ENCODE peak calls at places on chromosomes 12 and 14, in seven cellular contexts. F is mammary epithelial cell; P is kidney epithelial cell; V is effector memory CD4-positive, alpha-beta T cell; D is body of pancreas; L is thoracic aorta; Y is WERI-Rb-1. S is an unnamed sample. For H3K27me3, the result is how much of the 10 kb centered on the place peaks cover.

GRCh38 chr14:44170099-44170498 is 337.0 kb downstream of the FSCB start:
- DNase-seq in F (no peak), P (no peak), V (no peak), D (no peak), L (no peak), Y (no peak), S (no peak)

GRCh38 chr12:128813392-128813791 is 10.4 kb downstream of the SLC15A4 start:
- DNase-seq in F (no peak), P (no peak), V (no peak), D (peak), L (no peak), Y (no peak), S (no peak)

GRCh38 chr12:38911611-38912010 is 6.2 kb upstream of the CPNE8 start:
- DNase-seq in F (no peak), P (no peak), V (no peak), D (no peak), L (no peak), Y (no peak), S (no peak)

GRCh38 chr12:95303476-95303875 is 85.9 kb downstream of the VEZT start:
- DNase-seq in F (no peak), P (no peak), V (no peak), D (no peak), L (no peak), Y (no peak), S (no peak)

GRCh38 chr12:62581288-62582064 is 114.8 kb downstream of the MON2 start:
- DNase-seq in F (peak), P (peak), V (no peak), D (no peak), L (no peak), Y (no peak), S (peak)

GRCh38 chr14:63045612-63046320 is 508 bp upstream of the KCNH5 start:
- DNase-seq in F (peak), P (no peak), V (no peak), D (peak), L (no peak), Y (peak), S (peak)

GRCh38 chr12:39483597-39483996 is 40.7 kb upstream of the KIF21A start:
- DNase-seq in F (no peak), P (no peak), V (no peak), D (no peak), L (no peak), Y (no peak), S (no peak)

GRCh38 chr14:69685217-69685616 is 73.8 kb downstream of the SUSD6 start:
- DNase-seq in F (peak), P (peak), V (peak), D (no peak), L (no peak), Y (no peak), S (no peak)

GRCh38 chr14:91063119-91063518 is 2.7 kb upstream of the RPS6KA5 start:
- DNase-seq in F (peak), P (no peak), V (no peak), D (no peak), L (no peak), Y (no peak), S (no peak)

GRCh38 chr12:68932123-68932700 is 759 bp downstream of the CPM start:
- DNase-seq in F (no peak), P (no peak), V (no peak), D (peak), L (no peak), Y (no peak), S (no peak)

GRCh38 chr12:121930862-121931261 is 12.5 kb downstream of the CFAP251 start:
- DNase-seq in F (no peak), P (no peak), V (no peak), D (no peak), L (no peak), Y (no peak), S (no peak)

GRCh38 chr14:89773644-89774316 is 180.8 kb downstream of the EFCAB11 start:
- DNase-seq in F (no peak), P (peak), V (peak), D (peak), L (no peak), Y (peak), S (peak)

GRCh38 chr12:78194448-78194847 is 363.8 kb downstream of the NAV3 start:
- DNase-seq in F (peak), P (peak), V (no peak), D (no peak), L (no peak), Y (no peak), S (no peak)

GRCh38 chr12:19044877-19045276 is 84.7 kb upstream of the PLEKHA5 start:
- DNase-seq in F (no peak), P (no peak), V (no peak), D (no peak), L (no peak), Y (no peak), S (no peak)

GRCh38 chr12:52401926-52402325 is 4.2 kb downstream of the KRT82 start:
- DNase-seq in F (no peak), P (no peak), V (no peak), D (no peak), L (no peak), Y (no peak), S (no peak)

GRCh38 chr12:40693503-40693863 is 1.2 kb downstream of the CNTN1 start:
- DNase-seq in F (peak), P (no peak), V (no peak), D (peak), L (peak), Y (peak), S (peak)

GRCh38 chr14:90440592-90440991 is 43.8 kb downstream of the CALM1 start:
- DNase-seq in F (no peak), P (no peak), V (no peak), D (no peak), L (no peak), Y (no peak), S (no peak)

GRCh38 chr14:24172871-24173281 is 996 bp downstream of the REC8 start:
- DNase-seq in F (no peak), P (no peak), V (no peak), D (no peak), L (no peak), Y (no peak), S (no peak)

GRCh38 chr14:24167527-24168114 is 4.3 kb upstream of the REC8 start:
- DNase-seq in F (no peak), P (no peak), V (no peak), D (no peak), L (no peak), Y (no peak), S (no peak)

GRCh38 chr14:24172261-24172860 is 481 bp downstream of the REC8 start:
- DNase-seq in F (no peak), P (no peak), V (no peak), D (no peak), L (no peak), Y (peak), S (no peak)

GRCh38 chr14:24176599-24176998 is 4.7 kb downstream of the REC8 start:
- DNase-seq in F (no peak), P (no peak), V (no peak), D (no peak), L (no peak), Y (no peak), S (no peak)

DNA sequence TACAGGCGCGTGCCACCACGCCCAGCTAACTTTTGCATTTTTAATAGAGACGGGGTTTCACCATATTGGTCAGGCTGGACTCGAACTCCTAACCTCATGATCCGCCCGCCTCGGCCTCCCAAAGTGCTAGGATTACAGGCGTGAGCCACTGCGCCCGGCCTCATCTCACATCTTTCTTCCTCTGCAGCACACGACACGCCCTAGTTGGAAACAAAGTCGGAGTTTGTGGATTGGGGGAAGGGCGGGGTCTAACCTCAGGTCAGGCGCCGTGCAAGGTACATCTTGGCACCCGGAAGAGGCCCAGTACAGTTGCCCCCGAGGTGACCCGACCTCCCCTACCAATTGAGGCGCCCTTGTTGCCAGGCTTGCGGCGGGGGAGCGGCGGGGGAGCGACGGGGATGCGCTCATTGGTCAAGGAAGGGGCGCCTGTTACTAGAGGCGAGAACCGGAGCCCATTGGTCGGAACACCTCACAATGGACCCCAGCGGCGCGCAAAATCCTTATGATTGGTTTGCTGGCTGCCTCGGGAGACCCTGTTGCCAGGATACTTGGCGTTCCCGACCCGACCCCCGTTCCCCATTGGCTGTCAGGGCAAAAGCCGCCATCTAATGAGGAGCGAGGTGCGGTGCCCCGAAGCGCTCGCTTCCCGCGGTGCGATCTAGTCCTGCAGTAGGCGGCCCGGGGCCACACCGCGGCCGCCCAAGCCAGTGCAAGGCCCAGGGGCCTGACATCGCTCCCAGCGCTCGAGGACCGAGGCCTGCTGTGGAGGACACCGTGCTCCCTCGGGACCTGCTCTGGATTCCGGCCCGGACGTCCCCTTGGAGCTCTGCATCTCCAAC is at the start of gene REC8:
- DNase-seq in F (no peak), P (peak), V (peak), D (peak), L (peak), Y (peak), S (peak)
- H3K4me3 ChIP-seq in F (no peak), P (peak), V (peak), D (no peak), L (peak), Y (peak), S (peak)

GRCh38 chr12:31478898-31479297 is 112.0 kb downstream of the DENND5B start:
- DNase-seq in F (no peak), P (no peak), V (no peak), D (no peak), L (no peak), Y (no peak), S (no peak)

GRCh38 chr12:31482816-31483215 is 108.1 kb downstream of the DENND5B start:
- DNase-seq in F (peak), P (no peak), V (no peak), D (no peak), L (no peak), Y (no peak), S (no peak)

GRCh38 chr12:31479516-31480210 is 111.3 kb downstream of the DENND5B start:
- DNase-seq in F (no peak), P (no peak), V (no peak), D (no peak), L (no peak), Y (no peak), S (peak)

GRCh38 chr12:31478425-31478824 is 112.5 kb downstream of the DENND5B start:
- DNase-seq in F (no peak), P (no peak), V (no peak), D (no peak), L (no peak), Y (no peak), S (no peak)

DNA sequence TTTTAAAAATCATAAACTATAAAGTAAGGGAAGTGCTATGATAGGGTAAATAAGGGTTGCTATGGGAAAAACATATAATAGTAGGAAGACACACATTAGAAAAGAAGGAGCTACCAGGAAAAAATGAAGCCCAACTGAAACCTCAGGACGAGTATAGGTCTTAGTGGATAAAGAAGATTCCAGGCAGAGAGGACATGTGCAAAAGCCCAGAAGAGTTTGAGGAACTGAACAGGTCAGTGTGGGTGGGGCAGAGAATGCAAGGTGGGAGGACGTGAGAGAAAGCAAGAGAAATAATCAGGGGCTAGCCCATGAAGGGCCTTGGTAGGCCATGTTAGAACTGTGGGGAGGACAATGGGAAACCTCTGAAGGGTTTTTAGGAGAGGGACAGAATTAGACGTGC is 109.5 kb downstream of the DENND5B start:
- DNase-seq in F (no peak), P (no peak), V (no peak), D (no peak), L (no peak), Y (no peak), S (no peak)
- H3K27me3 ChIP-seq in F (under half), P (under half), V (under half), D (under half), L (under half), Y (under half), S (under half)

DNA sequence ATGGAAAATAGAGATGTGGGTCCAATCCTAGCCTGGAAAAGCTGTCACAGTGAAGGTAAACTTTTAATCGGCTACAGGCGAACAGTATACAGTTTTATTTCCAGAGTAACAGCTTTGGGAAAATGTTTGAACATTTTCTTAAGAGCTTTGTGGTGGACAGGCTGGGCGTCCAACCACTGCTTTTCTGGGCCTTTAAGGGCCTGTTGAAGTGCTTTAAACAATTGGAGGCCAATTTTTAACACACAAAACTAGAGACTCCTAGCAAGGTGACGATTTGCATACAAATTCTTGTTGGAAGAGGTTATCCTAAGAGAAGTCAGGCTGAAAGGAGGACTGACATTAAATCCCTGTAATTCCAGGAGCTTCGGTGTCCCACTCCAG is 27.0 kb downstream of the BCL11B start:
- DNase-seq in F (no peak), P (no peak), V (no peak), D (no peak), L (no peak), Y (no peak), S (no peak)
- H3K4me3 ChIP-seq in F (no peak), P (no peak), V (peak), D (no peak), L (no peak), Y (no peak), S (peak)

DNA sequence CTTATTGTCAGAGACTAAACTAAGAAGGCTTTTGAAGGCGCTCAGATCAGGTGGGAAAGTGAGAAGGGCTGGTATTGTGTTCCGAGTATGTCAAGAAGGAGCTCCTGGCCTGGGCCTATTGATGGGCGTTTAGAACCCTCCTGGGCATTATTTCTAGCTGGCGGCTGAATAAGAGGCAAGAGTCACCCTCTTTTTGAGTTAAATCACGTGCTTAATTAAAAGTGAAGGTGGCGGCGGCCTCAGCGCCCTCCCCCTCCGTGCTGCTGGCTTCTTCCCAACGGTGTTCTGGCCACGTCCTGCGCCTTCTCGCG is 21.0 kb upstream of the GNS start:
- DNase-seq in F (no peak), P (no peak), V (no peak), D (no peak), L (no peak), Y (no peak), S (no peak)
- H3K27me3 ChIP-seq in F (under half), P (under half), V (under half), D (under half), L (under half), Y (under half), S (half or more)

DNA sequence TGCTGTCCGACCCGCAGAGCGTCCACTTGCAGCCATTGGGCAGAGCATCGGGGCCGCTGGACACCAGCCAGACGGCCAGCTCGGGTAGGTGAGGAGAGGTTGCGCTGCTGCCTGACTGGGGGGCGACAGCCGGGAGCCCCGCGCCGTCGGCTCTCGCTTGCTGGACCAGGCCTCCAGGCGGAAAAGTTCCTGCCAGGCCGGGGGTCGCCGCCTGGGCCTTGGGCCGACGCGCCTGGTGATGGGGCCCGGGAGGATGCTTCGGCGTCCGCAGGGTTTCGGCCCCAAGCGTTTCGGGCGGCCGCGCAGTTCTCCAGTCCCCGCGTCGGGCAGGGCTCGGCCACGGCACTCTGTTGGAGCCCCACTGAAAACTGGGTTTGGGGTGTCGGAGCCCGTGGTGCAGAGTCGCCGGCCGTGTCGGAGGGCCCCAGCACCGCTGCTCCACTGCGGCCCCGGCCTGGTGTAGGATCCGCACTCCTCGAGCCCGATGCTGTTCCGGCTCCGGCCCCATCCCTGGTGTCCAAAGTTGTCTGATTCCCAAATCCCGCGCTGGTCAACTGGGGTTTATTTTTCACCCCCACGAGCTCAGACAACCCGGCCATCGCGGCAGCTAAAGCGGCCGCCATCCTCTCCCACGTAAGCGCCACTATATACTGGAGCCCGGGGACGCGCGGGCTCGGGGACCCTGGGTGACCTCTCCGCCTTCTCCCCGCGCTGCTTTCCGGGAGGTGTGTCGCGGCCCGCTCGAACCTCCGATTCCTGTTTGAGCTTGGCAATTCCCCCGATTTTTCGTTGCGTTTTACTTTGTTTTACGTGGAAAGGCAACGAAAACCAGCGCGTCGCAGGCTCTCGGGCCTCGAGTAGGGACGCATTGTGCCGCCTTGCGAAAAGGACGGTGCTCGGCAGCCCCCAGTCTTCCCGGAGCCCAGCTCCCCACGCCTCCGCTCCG is 872 bp downstream of the VSX2 start:
- DNase-seq in F (no peak), P (no peak), V (no peak), D (no peak), L (no peak), Y (no peak), S (peak)
- H3K4me3 ChIP-seq in F (no peak), P (no peak), V (peak), D (no peak), L (peak), Y (peak), S (peak)

GRCh38 chr12:114673169-114673833 is 10.7 kb downstream of the TBX3 start:
- DNase-seq in F (peak), P (no peak), V (no peak), D (no peak), L (no peak), Y (no peak), S (peak)

GRCh38 chr12:114671321-114671663 is 12.7 kb downstream of the TBX3 start:
- DNase-seq in F (peak), P (no peak), V (no peak), D (no peak), L (no peak), Y (no peak), S (no peak)

GRCh38 chr12:114671664-114672476 is 12.1 kb downstream of the TBX3 start:
- DNase-seq in F (peak), P (no peak), V (no peak), D (no peak), L (no peak), Y (no peak), S (peak)

GRCh38 chr12:114674201-114675047 is 9.6 kb downstream of the TBX3 start:
- DNase-seq in F (peak), P (no peak), V (no peak), D (no peak), L (no peak), Y (no peak), S (peak)

DNA sequence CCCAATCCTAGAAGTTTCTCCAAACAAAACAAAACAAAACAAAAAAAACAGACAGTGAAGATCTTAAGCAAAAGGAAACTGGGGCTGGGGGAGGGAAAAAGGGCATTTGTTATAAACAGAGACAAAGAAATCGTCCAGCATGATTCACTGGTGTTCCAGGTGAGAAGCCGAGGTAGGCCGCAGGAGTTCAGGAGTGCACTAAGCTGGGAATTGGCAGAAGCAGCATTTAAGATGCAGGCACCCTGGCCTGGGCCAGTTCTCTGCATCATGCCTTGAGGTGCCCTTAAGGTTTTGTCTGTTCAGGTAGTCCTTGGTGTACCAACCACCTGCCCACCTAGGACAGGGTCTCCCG is 11.2 kb downstream of the TBX3 start:
- DNase-seq in F (no peak), P (no peak), V (no peak), D (no peak), L (no peak), Y (no peak), S (no peak)
- H3K27me3 ChIP-seq in F (under half), P (under half), V (under half), D (under half), L (under half), Y (under half), S (half or more)

DNA sequence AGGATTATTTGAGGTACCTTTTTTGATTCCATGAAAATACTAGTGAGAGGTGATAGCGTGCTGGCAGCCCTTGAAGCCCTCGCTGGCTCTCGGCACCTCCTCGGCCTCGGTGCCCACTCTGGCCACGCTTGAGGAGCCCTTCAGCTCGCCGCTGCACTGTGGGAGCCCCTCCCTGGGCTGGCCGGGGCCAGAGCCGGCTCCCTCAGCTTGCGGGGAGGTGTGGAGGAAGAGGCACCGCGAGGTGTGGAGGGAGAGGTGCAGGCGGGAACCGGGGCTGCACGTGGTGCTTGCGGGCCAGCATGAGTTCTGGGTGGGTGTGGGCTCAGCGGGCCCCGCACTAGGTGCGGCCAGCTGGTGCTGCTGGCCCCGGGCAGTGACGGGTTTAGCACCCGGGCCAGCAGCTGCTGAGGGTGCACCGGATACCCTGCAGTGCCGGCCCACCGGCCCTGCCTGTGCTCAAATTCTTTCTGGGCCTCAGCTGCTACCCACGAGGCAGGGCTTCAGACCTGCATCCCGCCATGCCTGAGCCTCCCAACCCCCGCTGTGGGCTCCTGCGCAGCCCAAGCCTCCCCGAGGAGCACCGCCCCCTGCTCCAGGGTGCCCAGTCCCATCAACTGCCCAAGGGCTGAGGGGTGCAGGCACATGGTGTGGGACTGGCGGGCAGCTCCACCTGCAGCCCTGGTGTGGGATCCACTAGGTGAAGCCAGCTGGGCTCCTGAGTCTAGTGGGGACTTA is 7.4 kb downstream of the MOK start:
- DNase-seq in F (no peak), P (no peak), V (no peak), D (no peak), L (no peak), Y (no peak), S (no peak)
- H3K4me3 ChIP-seq in F (no peak), P (no peak), V (no peak), D (no peak), L (no peak), Y (no peak), S (no peak)